ENCODE peak calls at places on chromosomes 2 and 18, in five cellular contexts. O is mesenchymal stem cell, N is IMR-90, P is H1, B is H9. T is an unnamed sample.

GRCh38 chr2:13121096-13121495 is 404.4 kb downstream of the TRIB2 start:
- DNase-seq in O (no peak), N (no peak), P (no peak), B (no peak), T (no peak)

GRCh38 chr18:43605224-43605623 is 327.9 kb upstream of the SYT4 start:
- DNase-seq in O (no peak), N (no peak), P (no peak), B (no peak), T (no peak)

GRCh38 chr2:239905884-239906654 is 119.1 kb downstream of the NDUFA10 start:
- DNase-seq in O (no peak), N (no peak), P (no peak), B (peak), T (no peak)

GRCh38 chr18:55401275-55401620 is 186.7 kb downstream of the TCF4 start:
- DNase-seq in O (peak), N (peak), P (no peak), B (no peak), T (no peak)

GRCh38 chr18:26543368-26543767 is 5.0 kb downstream of the KCTD1 start:
- DNase-seq in O (no peak), N (no peak), P (no peak), B (no peak), T (no peak)

GRCh38 chr18:63240541-63241316 is 78.8 kb downstream of the BCL2 start:
- DNase-seq in O (no peak), N (no peak), P (no peak), B (no peak), T (no peak)

GRCh38 chr2:20634430-20635095 is 16.3 kb downstream of the HS1BP3 start:
- DNase-seq in O (peak), N (peak), P (no peak), B (no peak), T (no peak)

GRCh38 chr18:34795070-34795740 is 85.1 kb downstream of the DTNA start:
- DNase-seq in O (no peak), N (no peak), P (no peak), B (no peak), T (no peak)

GRCh38 chr2:159617651-159618050 is 1.3 kb upstream of the BAZ2B start:
- DNase-seq in O (peak), N (peak), P (no peak), B (no peak), T (peak)

GRCh38 chr18:54250846-54251251 is 18.5 kb upstream of the POLI start:
- DNase-seq in O (no peak), N (no peak), P (no peak), B (no peak), T (no peak)

GRCh38 chr18:60413944-60414547 is 41.5 kb upstream of the MC4R start:
- DNase-seq in O (peak), N (peak), P (peak), B (peak), T (no peak)

GRCh38 chr18:27666070-27666469 is 481.0 kb upstream of the CHST9 start:
- DNase-seq in O (no peak), N (no peak), P (no peak), B (no peak), T (no peak)

GRCh38 chr2:121075006-121075545 is 209.9 kb downstream of the TFCP2L1 start:
- DNase-seq in O (peak), N (peak), P (peak), B (peak), T (peak)

GRCh38 chr18:59565957-59566356 is 131.3 kb downstream of the CCBE1 start:
- DNase-seq in O (no peak), N (peak), P (no peak), B (no peak), T (no peak)

GRCh38 chr2:234203135-234203984 is 152.9 kb downstream of the SPP2 start:
- DNase-seq in O (peak), N (peak), P (no peak), B (no peak), T (no peak)

GRCh38 chr2:16406929-16407328 is 258.7 kb downstream of the CYRIA start:
- DNase-seq in O (no peak), N (no peak), P (no peak), B (no peak), T (no peak)

GRCh38 chr2:62996534-62997186 is 54.0 kb upstream of the OTX1 start:
- DNase-seq in O (no peak), N (no peak), P (no peak), B (no peak), T (no peak)

GRCh38 chr2:124080281-124081153 is 55.4 kb downstream of the CNTNAP5 start:
- DNase-seq in O (no peak), N (no peak), P (no peak), B (no peak), T (no peak)

GRCh38 chr18:2183432-2183831 is 387.9 kb downstream of the METTL4 start:
- DNase-seq in O (no peak), N (no peak), P (no peak), B (no peak), T (no peak)

GRCh38 chr2:880201-880970 is 70.3 kb upstream of the SNTG2 start:
- DNase-seq in O (no peak), N (no peak), P (no peak), B (peak), T (no peak)

GRCh38 chr18:24530630-24531111 is 70.2 kb downstream of the HRH4 start:
- DNase-seq in O (peak), N (peak), P (no peak), B (no peak), T (no peak)

DNA sequence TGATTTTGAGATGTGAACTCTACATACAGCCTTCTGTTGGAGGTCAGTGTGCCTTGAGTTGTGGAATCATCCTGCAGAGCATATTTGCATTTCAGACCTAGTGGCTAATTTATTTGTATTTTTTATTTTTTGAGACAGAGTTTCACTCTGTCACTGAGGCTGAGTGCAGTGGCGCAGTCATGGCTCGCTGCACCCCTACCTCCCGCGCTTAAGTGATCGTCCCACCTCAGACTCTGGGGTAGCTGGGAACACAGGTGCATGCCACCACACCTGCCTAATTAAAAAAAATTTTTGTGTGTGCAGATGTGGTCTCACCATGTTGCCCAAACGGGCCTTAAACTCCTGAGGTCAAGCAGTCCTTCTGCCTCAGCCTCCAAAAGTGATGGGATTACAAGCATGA is 104.4 kb downstream of the ASXL3 start:
- DNase-seq in O (no peak), N (no peak), P (no peak), B (no peak), T (no peak)
- H3K23ac ChIP-seq in O (no peak), N (no peak), P (no peak), B (no peak), T (no peak)

GRCh38 chr2:29614295-29614830 is 307.0 kb downstream of the ALK start:
- DNase-seq in O (no peak), N (no peak), P (no peak), B (no peak), T (no peak)
- H4K91ac ChIP-seq in O (no peak), N (no peak), P (no peak), B (no peak), T (no peak)

GRCh38 chr2:236781933-236782788 is 212.5 kb downstream of the ACKR3 start:
- DNase-seq in O (no peak), N (no peak), P (no peak), B (no peak), T (no peak)

GRCh38 chr2:236786786-236787185 is 217.2 kb downstream of the ACKR3 start:
- DNase-seq in O (no peak), N (no peak), P (no peak), B (no peak), T (no peak)

GRCh38 chr2:236785611-236786057 is 216.0 kb downstream of the ACKR3 start:
- DNase-seq in O (no peak), N (no peak), P (no peak), B (no peak), T (no peak)

GRCh38 chr2:236782938-236783337 is 213.3 kb downstream of the ACKR3 start:
- DNase-seq in O (peak), N (peak), P (no peak), B (no peak), T (no peak)

GRCh38 chr2:236783417-236784020 is 213.9 kb downstream of the ACKR3 start:
- DNase-seq in O (no peak), N (no peak), P (no peak), B (no peak), T (no peak)
- H3K18ac ChIP-seq in O (no peak), N (no peak), P (no peak), B (no peak), T (no peak)

GRCh38 chr2:88452980-88453582 is 588 bp upstream of the FOXI3 start:
- DNase-seq in O (peak), N (no peak), P (no peak), B (no peak), T (no peak)

GRCh38 chr2:88450925-88451575 is 1.4 kb downstream of the FOXI3 start:
- DNase-seq in O (no peak), N (no peak), P (no peak), B (no peak), T (peak)

GRCh38 chr2:88452151-88452851 is at the start of gene FOXI3:
- DNase-seq in O (no peak), N (no peak), P (no peak), B (peak), T (peak)

GRCh38 chr2:88450186-88450585 is 2.3 kb downstream of the FOXI3 start:
- DNase-seq in O (no peak), N (no peak), P (no peak), B (no peak), T (no peak)

DNA sequence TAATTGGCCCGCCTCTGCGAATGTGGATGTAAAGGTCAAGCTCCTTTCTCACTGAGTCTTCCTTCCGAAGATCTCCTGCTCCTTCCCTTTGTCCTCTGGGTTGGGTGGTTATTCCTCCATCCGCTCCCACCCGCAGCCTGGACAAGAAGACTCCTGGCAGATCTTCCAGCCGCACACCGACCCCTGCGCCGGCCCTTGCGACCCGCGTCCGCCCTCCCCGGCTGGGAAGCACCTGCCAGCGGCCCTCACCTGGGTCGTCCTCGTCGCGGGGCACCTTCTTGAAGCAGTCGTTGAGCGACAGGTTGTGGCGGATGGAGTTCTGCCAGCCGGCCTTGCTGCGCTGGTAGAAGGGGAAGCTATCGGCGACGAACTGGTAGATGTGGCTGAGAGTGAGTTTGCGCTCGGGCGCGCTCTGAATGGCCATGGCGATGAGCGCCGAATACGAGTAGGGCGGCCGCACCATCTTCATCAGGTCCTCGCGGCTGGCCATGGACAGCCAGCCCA is 794 bp downstream of the FOXI3 start:
- DNase-seq in O (no peak), N (no peak), P (no peak), B (peak), T (peak)
- H3K23ac ChIP-seq in O (peak), N (no peak), P (no peak), B (no peak), T (no peak)

DNA sequence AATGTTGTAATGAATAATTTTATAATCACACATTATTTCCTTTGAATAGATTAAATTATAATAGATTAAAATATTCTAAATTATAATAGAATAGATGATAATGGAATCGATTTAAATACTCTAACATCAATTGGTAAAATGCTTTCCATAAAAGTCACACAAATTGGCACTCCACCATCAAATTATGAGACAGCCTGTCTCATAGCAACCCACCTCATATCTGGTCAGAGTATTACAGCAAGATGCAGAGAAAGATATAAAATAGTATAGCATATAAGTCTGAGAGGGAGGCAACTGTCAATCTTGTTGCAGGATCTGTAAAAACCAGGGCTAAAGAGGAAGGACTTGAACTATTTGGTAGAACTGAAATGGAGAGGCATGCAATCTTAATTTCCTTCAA is 98.4 kb upstream of the NCKAP5 start:
- DNase-seq in O (no peak), N (peak), P (no peak), B (no peak), T (no peak)
- H4K91ac ChIP-seq in O (no peak), N (no peak), P (no peak), B (no peak), T (no peak)

DNA sequence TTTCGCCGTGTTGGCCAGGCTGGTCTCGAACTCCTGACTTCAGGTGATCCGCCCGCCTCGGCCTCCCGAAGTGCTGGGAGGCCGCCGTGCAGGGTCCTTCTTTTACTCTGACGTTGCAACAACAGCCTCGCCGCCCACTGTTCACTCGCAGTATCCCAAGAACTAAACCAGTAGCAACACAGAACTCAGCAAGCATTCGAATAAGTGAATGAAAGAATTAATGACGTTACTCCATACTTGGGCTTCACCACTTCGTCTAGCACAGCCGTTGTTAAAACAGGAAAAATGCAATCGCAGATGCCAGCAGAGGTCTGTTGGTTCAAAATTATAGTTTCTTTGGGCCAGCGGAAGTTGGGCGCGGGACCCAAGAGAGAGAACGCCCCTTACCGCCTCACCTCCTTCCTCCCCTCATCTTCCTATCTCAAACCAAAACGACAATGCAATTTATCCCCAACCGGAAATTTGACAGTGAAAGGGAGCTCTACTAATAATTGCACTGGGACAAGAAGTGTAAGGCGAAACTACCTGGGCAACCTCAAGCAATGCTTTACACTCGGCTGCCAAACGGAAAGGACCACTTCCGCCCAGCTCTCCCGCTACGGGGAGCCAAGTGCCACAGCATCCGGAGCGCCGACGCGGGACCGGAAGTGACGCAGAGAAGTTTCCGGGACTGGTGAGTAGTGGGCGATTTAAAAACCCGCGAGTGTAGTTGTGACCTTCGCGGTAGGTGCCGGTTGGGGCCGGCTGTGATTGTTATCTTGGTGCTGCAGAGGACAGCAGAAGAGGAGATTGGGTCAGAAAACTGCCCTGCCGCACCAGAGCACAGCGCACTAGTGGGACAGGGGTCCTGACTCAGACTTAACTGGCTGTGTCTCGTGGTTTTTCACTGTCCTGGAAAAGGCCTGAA is at the start of the genes NIF3L1 and PPIL3:
- DNase-seq in O (peak), N (peak), P (peak), B (peak), T (peak)
- H3K18ac ChIP-seq in O (peak), N (peak), P (peak), B (peak), T (peak)

DNA sequence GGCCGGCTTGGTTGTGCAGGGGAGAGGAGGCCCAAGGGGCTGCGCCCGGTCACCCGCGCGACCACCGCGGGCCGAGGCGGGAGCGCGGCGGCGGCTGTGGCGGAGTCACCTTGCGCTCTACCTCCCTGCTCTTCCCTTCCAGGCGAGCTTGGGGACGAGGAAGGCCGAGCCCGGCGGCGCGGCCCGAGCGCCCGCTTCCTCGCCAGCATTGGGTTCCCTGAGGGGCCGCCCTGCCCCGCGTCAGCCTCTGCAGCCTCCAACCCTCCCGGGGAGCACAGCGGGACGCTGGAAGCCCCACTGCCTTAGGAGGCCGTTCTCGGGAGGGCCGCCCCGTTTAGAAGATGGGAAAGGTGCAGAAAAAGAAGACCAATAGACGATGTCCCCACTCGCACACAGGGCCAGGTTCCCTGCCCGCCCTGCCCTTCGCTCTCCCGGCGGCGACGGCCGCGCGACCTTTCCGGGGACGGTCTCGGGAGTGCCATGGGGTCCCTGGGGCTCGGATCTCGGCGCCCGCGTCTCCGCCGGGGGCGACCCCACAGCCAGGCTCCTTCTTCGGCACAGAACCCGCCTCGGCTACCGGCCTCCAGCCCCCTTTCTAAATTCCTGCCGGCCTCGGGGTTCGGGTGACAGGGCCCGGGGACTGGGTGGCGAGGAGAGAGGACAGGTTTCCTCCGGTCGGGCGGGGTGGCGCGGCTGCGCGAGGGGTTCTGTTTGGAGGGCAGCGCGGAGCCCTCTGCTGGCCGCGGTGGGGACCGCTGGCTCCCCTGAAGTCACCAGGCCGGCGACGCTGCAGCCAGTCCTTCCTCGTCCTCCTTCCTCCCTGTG is 85.5 kb downstream of the HS6ST1 start:
- DNase-seq in O (peak), N (peak), P (peak), B (peak), T (peak)
- H3K23ac ChIP-seq in O (peak), N (peak), P (no peak), B (no peak), T (peak)

GRCh38 chr18:49247786-49248185 is 212.7 kb downstream of the DYM start:
- DNase-seq in O (no peak), N (peak), P (no peak), B (no peak), T (no peak)

GRCh38 chr18:49237031-49237430 is 223.4 kb downstream of the DYM start:
- DNase-seq in O (no peak), N (no peak), P (no peak), B (no peak), T (no peak)

GRCh38 chr18:49238433-49239042 is 221.9 kb downstream of the DYM start:
- DNase-seq in O (peak), N (peak), P (no peak), B (no peak), T (peak)

GRCh38 chr18:49243391-49243790 is 217.1 kb downstream of the DYM start:
- DNase-seq in O (no peak), N (no peak), P (no peak), B (no peak), T (no peak)

DNA sequence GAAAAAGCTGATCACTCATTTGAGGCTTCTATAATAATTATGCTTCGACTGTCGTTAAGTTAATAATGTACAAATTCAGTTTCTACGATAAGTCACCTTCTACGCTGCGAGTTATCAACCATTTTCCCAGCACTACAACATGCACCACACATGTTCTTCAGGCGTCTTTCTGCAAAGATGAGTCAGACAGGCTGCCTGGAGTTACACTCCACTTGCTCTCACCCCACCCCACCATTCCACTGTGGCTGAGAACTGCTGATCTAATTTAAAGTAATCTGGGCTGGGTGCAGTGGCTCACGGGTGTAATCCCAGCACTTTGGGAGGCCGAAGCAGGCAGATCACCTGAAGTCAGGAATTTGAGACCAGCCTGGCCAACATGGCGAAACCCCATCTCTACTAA is 218.6 kb downstream of the DYM start:
- DNase-seq in O (peak), N (peak), P (no peak), B (no peak), T (no peak)
- H4K91ac ChIP-seq in O (no peak), N (no peak), P (no peak), B (no peak), T (no peak)

T was measured in neuronal stem cell.